ENCODE peak calls at places on chromosomes 11 and 22, in nine cellular contexts. O is HFFc6; W is stimulated activated CD4-positive, alpha-beta T cell treated with anti-CD3 and anti-CD28 coated beads, Interleukin-4, amount 100 ng/mL, for 48 hours; F is NCI-H510A; L is activated naive CD4-positive, alpha-beta T cell treated with anti-CD3 and anti-CD28 coated beads, Interleukin-2, amount 10 ng/mL, durations not matched to agents 7 days and 5 days; N is amniotic stem cell; M is NCI-H1092 treated with DMSO at 0.1 percent for 48 hours; B is stimulated activated CD8-positive, alpha-beta memory T cell treated with anti-CD3 and anti-CD28 coated beads, Interleukin-15, amount 100 ng/mL, for 24 hours; G is cardiac fibroblast. V is an unnamed sample.

GRCh38 chr11:78922886-78923625 is 348.4 kb upstream of the NARS2 start:
- DNase-seq in W (no peak), O (no peak), F (no peak), N (no peak), M (no peak), G (no peak), B (no peak), L (no peak), V (no peak)

GRCh38 chr11:61494341-61495038 is 14.1 kb upstream of the LRRC10B start:
- DNase-seq in G (no peak), F (no peak), W (no peak), M (no peak), N (no peak), B (no peak), O (no peak), L (no peak), V (no peak)

GRCh38 chr11:112610996-112611795 is 350.0 kb upstream of the NCAM1 start:
- DNase-seq in O (no peak), F (no peak), W (no peak), M (peak), L (no peak), G (peak), B (no peak), N (no peak), V (peak)

GRCh38 chr22:31296258-31296657 is 4.0 kb upstream of the PIK3IP1 start:
- DNase-seq in L (no peak), G (peak), F (no peak), M (no peak), B (no peak), W (no peak), O (no peak), N (no peak), V (peak)

GRCh38 chr22:19228174-19228573 is 49.6 kb upstream of the SLC25A1 start:
- DNase-seq in N (no peak), O (no peak), M (no peak), W (no peak), L (no peak), G (no peak), B (no peak), F (no peak), V (no peak)

GRCh38 chr22:38947321-38948112 is 9.9 kb upstream of the APOBEC3A start:
- DNase-seq in G (no peak), M (no peak), N (no peak), F (no peak), L (peak), O (no peak), W (no peak), B (no peak), V (no peak)

GRCh38 chr22:20406686-20407408 is 12.9 kb downstream of the ZNF74 start:
- DNase-seq in F (no peak), W (no peak), N (no peak), O (no peak), B (no peak), L (no peak), M (no peak), G (no peak), V (no peak)

GRCh38 chr22:24409707-24410106 is 17.7 kb upstream of the ADORA2A start:
- DNase-seq in W (no peak), M (no peak), B (no peak), O (no peak), F (no peak), L (no peak), N (no peak), G (no peak), V (no peak)

GRCh38 chr11:20671856-20672546 is 2.6 kb downstream of the NELL1 start:
- DNase-seq in F (peak), M (peak), W (no peak), B (no peak), L (no peak), N (no peak), O (peak), G (no peak), V (peak)

GRCh38 chr22:17842386-17842785 is 68.1 kb upstream of the BID start:
- DNase-seq in B (no peak), L (peak), M (no peak), N (no peak), W (peak), G (no peak), O (no peak), F (no peak), V (no peak)

GRCh38 chr11:60871378-60872061 is 4.2 kb downstream of the ZP1 start:
- DNase-seq in O (peak), L (no peak), F (no peak), W (no peak), B (no peak), M (peak), N (no peak), G (peak), V (peak)

GRCh38 chr11:6705905-6706535 is 22.9 kb upstream of the MRPL17 start:
- DNase-seq in W (no peak), G (peak), F (no peak), M (no peak), B (no peak), N (no peak), L (peak), O (peak), V (peak)

GRCh38 chr11:120662071-120662611 is 150.6 kb downstream of the GRIK4 start:
- DNase-seq in M (no peak), W (no peak), L (no peak), G (no peak), F (no peak), O (no peak), N (no peak), B (no peak), V (no peak)